ENCODE peak calls at places on chromosome 7, in ten cellular contexts. Y, E, M, G, L, O, N, J, H and K are unnamed samples.

GRCh38 chr7:83652481-83652880 is 3.5 kb upstream of the SEMA3E start:
- DNase-seq in E (no peak), J (no peak), L (no peak), G (no peak), H (no peak), M (no peak), Y (no peak), N (no peak), O (no peak), K (no peak)

GRCh38 chr7:20299647-20300312 is 30.9 kb upstream of the ITGB8 start:
- DNase-seq in M (no peak), G (no peak), L (no peak), J (no peak), H (no peak), Y (no peak), N (peak), O (no peak), E (peak), K (no peak)

GRCh38 chr7:79692015-79692414 is 238.5 kb upstream of the MAGI2 start:
- DNase-seq in G (no peak), H (no peak), Y (no peak), J (no peak), M (no peak), N (no peak), O (no peak), E (peak), L (no peak), K (no peak)

GRCh38 chr7:130149575-130150139 is 55.5 kb downstream of the TMEM209 start:
- DNase-seq in E (no peak), O (no peak), J (no peak), L (peak), N (no peak), H (no peak), M (no peak), G (no peak), Y (no peak), K (peak)

GRCh38 chr7:149369497-149369896 is 91.4 kb downstream of the ZNF777 start:
- DNase-seq in E (no peak), Y (no peak), J (peak), L (no peak), H (no peak), N (no peak), G (no peak), O (no peak), M (no peak), K (no peak)

GRCh38 chr7:142434666-142435174 is 176.9 kb upstream of the PRSS58 start:
- DNase-seq in G (no peak), M (no peak), L (no peak), Y (no peak), H (no peak), J (no peak), O (no peak), E (no peak), N (no peak), K (no peak)

GRCh38 chr7:44455155-44455554 is 35.3 kb downstream of the NUDCD3 start:
- DNase-seq in N (no peak), Y (no peak), G (no peak), L (no peak), H (no peak), M (no peak), J (no peak), E (no peak), O (no peak), K (no peak)

GRCh38 chr7:47915066-47915976 is 32.9 kb downstream of the PKD1L1 start:
- DNase-seq in N (no peak), Y (no peak), L (no peak), O (no peak), E (no peak), J (no peak), M (no peak), G (no peak), H (no peak), K (no peak)

DNA sequence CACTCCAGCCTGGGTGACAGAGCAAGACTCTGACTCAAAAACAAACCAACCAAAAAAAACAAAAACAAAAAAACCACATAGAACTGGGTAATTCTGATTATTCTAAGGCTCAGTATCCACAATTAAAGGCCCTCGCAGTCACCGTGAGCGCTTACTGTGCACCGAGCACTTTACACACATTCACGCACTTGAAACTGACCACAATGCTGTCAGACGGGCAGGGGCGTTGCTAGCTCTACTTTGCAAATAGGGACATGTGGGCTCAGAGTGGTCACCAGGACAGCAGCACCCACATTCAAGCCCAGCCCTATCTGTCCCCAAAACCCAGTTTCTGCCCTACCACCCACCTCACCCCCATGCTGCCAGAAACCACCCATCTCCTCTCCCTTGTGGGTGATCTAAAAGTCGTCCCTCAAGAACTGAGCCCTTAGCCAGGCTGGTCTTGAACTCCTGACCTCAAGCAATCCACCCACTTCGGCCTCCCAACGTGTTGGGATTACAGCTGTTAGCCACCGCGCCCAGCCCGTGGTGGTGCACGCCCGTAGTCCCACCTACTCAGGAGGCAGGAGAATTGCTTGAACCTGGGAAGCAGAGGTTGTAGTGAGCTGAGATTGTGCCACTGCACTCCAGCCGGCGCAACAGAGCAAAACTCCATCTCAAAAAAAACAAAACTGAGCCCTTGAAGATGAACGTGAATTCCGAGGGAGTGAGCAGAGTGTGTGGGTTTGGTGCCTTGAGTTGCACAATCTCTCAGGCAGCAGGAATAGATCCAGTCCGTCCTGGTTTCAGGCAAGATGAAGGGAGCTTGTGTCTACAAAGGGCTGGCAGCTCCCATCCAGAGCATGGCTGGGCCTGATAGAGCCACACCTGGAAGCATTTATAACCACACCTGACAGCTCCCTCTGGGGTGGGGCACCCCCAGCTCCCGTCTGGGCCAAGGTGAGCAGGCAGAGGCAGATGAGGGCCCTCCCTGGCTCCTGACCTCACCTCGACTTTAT is 5.4 kb upstream of the HSPB1 start:
- DNase-seq in M (no peak), L (peak), J (no peak), H (peak), O (peak), Y (peak), N (no peak), G (peak), E (peak), K (peak)
- TF ChIP-seq POLR2A in M (no peak), L (no peak), J (no peak), H (no peak), O (no peak), Y (no peak), N (no peak), G (no peak), E (no peak), K (no peak)

GRCh38 chr7:104272767-104273384 is 55.5 kb upstream of the LHFPL3 start:
- DNase-seq in M (no peak), E (peak), O (no peak), G (no peak), H (peak), L (no peak), J (peak), N (no peak), Y (peak), K (no peak)
- TF ChIP-seq CTCF in M (no peak), E (peak), O (no peak), G (no peak), H (peak), L (peak), J (peak), N (peak), Y (peak), K (no peak)

DNA sequence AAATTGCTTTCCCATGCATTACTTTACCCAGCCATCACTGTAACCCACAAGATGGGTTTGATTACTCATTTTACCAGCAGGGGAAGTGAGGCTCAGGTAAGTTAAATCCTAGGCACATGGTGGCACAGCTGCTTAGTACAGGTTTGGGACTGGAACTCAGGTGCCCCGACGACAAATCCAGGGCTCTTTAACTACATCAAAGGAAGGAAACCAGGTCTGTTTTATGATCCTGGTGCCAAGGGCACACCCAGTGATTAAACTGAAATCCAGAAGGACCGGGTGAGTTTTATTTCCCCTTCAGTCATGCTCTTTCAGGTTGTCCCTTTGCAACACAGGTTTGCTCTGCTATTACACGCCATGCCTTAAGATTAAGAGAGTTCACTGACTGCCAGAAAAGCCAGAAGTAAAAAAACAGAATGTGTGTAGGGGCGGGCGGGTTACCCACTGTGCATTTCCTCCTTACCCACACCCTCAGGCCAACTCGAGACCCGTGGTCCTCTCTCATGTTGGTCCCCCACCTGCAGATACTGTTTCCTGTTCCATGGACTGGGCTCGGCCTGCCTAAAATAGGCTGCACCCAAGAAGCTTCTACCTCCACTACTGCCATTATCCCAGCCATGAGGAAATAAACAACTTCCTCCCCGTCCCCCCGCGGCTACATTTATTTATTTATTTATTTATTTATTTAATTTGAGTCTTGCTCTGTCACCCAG is 55.2 kb upstream of the KDM7A start:
- DNase-seq in L (peak), O (no peak), E (no peak), G (no peak), M (no peak), J (no peak), N (no peak), Y (no peak), H (no peak), K (peak)
- H3K4me3 ChIP-seq in L (peak), O (no peak), E (no peak), G (peak), M (peak), J (peak), N (peak), Y (peak), H (no peak), K (no peak)

GRCh38 chr7:128773604-128774003 is 2.0 kb downstream of the OPN1SW start:
- DNase-seq in M (no peak), G (no peak), J (no peak), L (no peak), E (no peak), O (no peak), Y (no peak), H (no peak), N (no peak), K (no peak)
- TF ChIP-seq POLR2A in M (no peak), G (no peak), J (no peak), L (no peak), E (no peak), O (no peak), Y (no peak), H (no peak), N (peak), K (no peak)

DNA sequence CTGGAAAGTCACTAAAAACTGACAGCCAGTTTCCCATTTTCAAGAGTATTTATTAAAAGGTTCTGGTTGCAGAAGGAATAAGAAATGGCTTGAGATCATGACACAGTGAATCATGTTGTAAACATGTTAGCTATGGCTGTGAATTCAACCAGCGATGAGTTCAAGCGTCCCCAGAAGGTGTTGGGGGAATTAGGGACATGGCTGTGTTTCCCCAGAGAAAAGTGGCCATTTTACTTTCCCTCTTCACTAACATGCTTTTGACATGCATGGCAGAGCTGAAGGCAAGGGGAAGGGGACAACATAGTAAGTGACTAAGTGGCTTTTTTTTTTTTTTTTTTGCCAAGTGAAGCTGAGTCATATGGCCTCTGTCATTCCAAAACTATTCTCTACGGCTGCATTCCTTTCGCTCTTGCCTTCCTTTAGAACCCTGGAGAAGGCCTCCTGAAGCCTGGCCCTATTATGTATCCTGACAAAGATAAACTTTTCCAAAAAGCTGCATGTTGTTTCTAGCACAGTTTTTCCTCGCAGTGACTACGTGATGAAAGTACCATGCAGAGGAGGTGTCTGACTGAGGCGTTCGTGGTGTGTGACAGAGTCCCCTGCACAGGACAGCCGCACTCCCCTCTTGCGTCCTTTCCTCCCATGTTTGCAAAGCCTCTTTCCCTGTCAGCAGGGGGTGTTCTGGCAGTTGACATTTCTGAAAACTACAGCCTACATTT is 46.9 kb downstream of the EGFR start:
- DNase-seq in J (peak), L (no peak), E (peak), N (peak), M (no peak), Y (peak), G (no peak), O (no peak), H (peak), K (no peak)
- TF ChIP-seq CTCF in J (no peak), L (no peak), E (peak), N (no peak), M (no peak), Y (no peak), G (no peak), O (no peak), H (no peak), K (no peak)